ENCODE peak calls at places on chromosomes 4 and X, in five cellular contexts. M is sigmoid colon; X is lung microvascular endothelial cell; T is activated CD4-positive, alpha-beta T cell treated with anti-CD3 and anti-CD28 coated beads, Interleukin-2, amount 50 U/mL, for 24 hours; D is ureter. W is an unnamed sample.

GRCh38 chrX:68440438-68440837 is 7.1 kb upstream of the OPHN1 start:
- DNase-seq in M (no peak), T (no peak), X (no peak), D (no peak), W (no peak)

GRCh38 chrX:39969099-39969825 is 128.5 kb downstream of the BCOR start:
- DNase-seq in X (no peak), M (no peak), T (no peak), D (no peak), W (peak)

GRCh38 chr4:2910409-2910808 is 52.8 kb downstream of the NOP14 start:
- DNase-seq in T (no peak), M (no peak), D (no peak), X (no peak), W (peak)

GRCh38 chr4:77636902-77637301 is 31.3 kb downstream of the CXCL13 start:
- DNase-seq in M (no peak), T (no peak), D (no peak), X (peak), W (no peak)

GRCh38 chr4:107825072-107825789 is 499 bp downstream of the SGMS2 start:
- DNase-seq in D (peak), M (peak), T (no peak), X (peak), W (peak)

GRCh38 chr4:144862221-144862620 is 216.3 kb downstream of the HHIP start:
- DNase-seq in X (no peak), T (no peak), M (no peak), D (no peak), W (no peak)

GRCh38 chrX:65744965-65745364 is 77.5 kb downstream of the MSN start:
- DNase-seq in T (no peak), D (no peak), M (no peak), X (peak), W (no peak)

GRCh38 chr4:123976285-123976684 is 579.7 kb downstream of the SPRY1 start:
- DNase-seq in D (no peak), M (no peak), X (peak), T (no peak), W (no peak)

GRCh38 chr4:139978692-139979091 is 175.3 kb downstream of the MAML3 start:
- DNase-seq in M (no peak), T (no peak), D (no peak), X (peak), W (no peak)

W was measured in right lobe of liver.